ENCODE peak calls at places on chromosomes 5 and 9, in ten cellular contexts. Y is KBM-7, N is AML-193, L is RPMI7951, X is HepG2, T is left cardiac atrium, Q is fibroblast of pulmonary artery, O is T-helper 2 cell, Z is HTR-8/SVneo, J is Kasumi-1. K is an unnamed sample.

GRCh38 chr9:3058409-3058808 is 214.5 kb upstream of the PUM3 start:
- DNase-seq in Y (no peak), N (no peak), L (no peak), X (no peak), T (no peak), Q (no peak), O (no peak), Z (no peak), J (no peak), K (no peak)

GRCh38 chr5:58071566-58071965 is 388.3 kb downstream of the PLK2 start:
- DNase-seq in Y (no peak), N (no peak), L (no peak), X (no peak), T (peak; percentile 45), Q (peak; percentile 24), O (no peak), Z (no peak), J (no peak), K (no peak)

GRCh38 chr5:160259341-160259740 is 30.0 kb downstream of the FABP6 start:
- DNase-seq in Y (no peak), N (no peak), L (no peak), X (no peak), T (no peak), Q (no peak), O (no peak), Z (no peak), J (no peak), K (no peak)

GRCh38 chr9:36040271-36040925 is 3.7 kb downstream of the RECK start:
- DNase-seq in Y (no peak), N (no peak), L (no peak), X (no peak), T (no peak), Q (no peak), O (no peak), Z (no peak), J (no peak), K (peak; percentile 55)

GRCh38 chr9:89999534-90000370 is 394.9 kb downstream of the GADD45G start:
- DNase-seq in Y (no peak), N (no peak), L (peak; percentile 1), X (peak; percentile 55), T (peak; percentile 71), Q (peak; percentile 31), O (no peak), Z (no peak), J (no peak), K (peak; percentile 44)

GRCh38 chr5:37214550-37214949 is 34.6 kb downstream of the CPLANE1 start:
- DNase-seq in Y (peak; percentile 12), N (peak; percentile 21), L (no peak), X (no peak), T (no peak), Q (no peak), O (no peak), Z (no peak), J (peak; percentile 21), K (no peak)

GRCh38 chr9:14768561-14769234 is 46.2 kb upstream of the CER1 start:
- DNase-seq in Y (peak; percentile 74), N (peak; percentile 26), L (peak; percentile 34), X (peak; percentile 34), T (no peak), Q (peak; percentile 78), O (no peak), Z (peak; percentile 5), J (peak; percentile 27), K (peak; percentile 81)

GRCh38 chr9:131824953-131825495 is 85.1 kb upstream of the RAPGEF1 start:
- DNase-seq in Y (no peak), N (no peak), L (no peak), X (no peak), T (no peak), Q (no peak), O (no peak), Z (no peak), J (no peak), K (no peak)

GRCh38 chr9:72753261-72753893 is 199.5 kb downstream of the ALDH1A1 start:
- DNase-seq in Y (no peak), N (no peak), L (peak; percentile 3), X (no peak), T (no peak), Q (peak; percentile 43), O (no peak), Z (peak; percentile 1), J (no peak), K (peak; percentile 71)

GRCh38 chr5:139637438-139638089 is 10.6 kb upstream of the CXXC5 start:
- DNase-seq in Y (peak; percentile 84), N (peak; percentile 56), L (peak; percentile 73), X (peak; percentile 78), T (peak; percentile 89), Q (peak; percentile 76), O (no peak), Z (no peak), J (peak; percentile 36), K (peak; percentile 93)

GRCh38 chr5:98679963-98680362 is 93.5 kb upstream of the RGMB start:
- DNase-seq in Y (peak; percentile 50), N (no peak), L (peak; percentile 8), X (no peak), T (no peak), Q (no peak), O (no peak), Z (no peak), J (peak; percentile 82), K (no peak)

GRCh38 chr9:78026416-78026815 is 5.2 kb downstream of the GNAQ start:
- DNase-seq in Y (no peak), N (no peak), L (peak; percentile 23), X (no peak), T (no peak), Q (no peak), O (no peak), Z (no peak), J (no peak), K (peak; percentile 53)

GRCh38 chr5:135069016-135069770 is 35.2 kb upstream of the PITX1 start:
- DNase-seq in Y (no peak), N (no peak), L (no peak), X (no peak), T (no peak), Q (no peak), O (no peak), Z (no peak), J (no peak), K (no peak)

GRCh38 chr5:161851691-161852299 is 3.9 kb downstream of the GABRA1 start:
- DNase-seq in Y (peak; percentile 13), N (peak; percentile 6), L (no peak), X (no peak), T (no peak), Q (no peak), O (no peak), Z (no peak), J (peak; percentile 58), K (peak; percentile 2)

GRCh38 chr9:134320916-134321570 is 5.2 kb upstream of the RXRA start:
- DNase-seq in Y (no peak), N (no peak), L (no peak), X (peak; percentile 81), T (peak; percentile 36), Q (no peak), O (no peak), Z (no peak), J (no peak), K (no peak)

GRCh38 chr5:8461543-8461942 is 592.6 kb downstream of the MTRR start:
- DNase-seq in Y (no peak), N (no peak), L (no peak), X (no peak), T (no peak), Q (no peak), O (no peak), Z (no peak), J (no peak), K (no peak)

K was measured in adipocyte.